ENCODE peak calls at places on chromosomes 4 and X, in nine cellular contexts. W is ovary, S is sigmoid colon, Y is body of pancreas, Q is suprapubic skin, J is Peyer's patch, D is tibial nerve, P is stomach, T is uterus. N is an unnamed sample. For H3K36me3, the result is how much of the 10 kb centered on the place peaks cover.

GRCh38 chrX:37854148-37854547 is 6.8 kb upstream of the DYNLT3 start:
- DNase-seq in J (no peak), Y (no peak), Q (no peak), P (no peak), T (no peak), W (no peak), D (no peak), S (no peak), N (no peak)

GRCh38 chrX:132876509-132876837 is 82.0 kb downstream of the HS6ST2 start:
- DNase-seq in T (peak), S (no peak), D (no peak), Y (no peak), P (no peak), J (no peak), Q (no peak), W (no peak), N (no peak)

GRCh38 chr4:153464068-153464467 is 2.1 kb upstream of the TMEM131L start:
- DNase-seq in D (no peak), S (no peak), W (no peak), Q (no peak), P (no peak), J (no peak), T (no peak), Y (no peak), N (no peak)

GRCh38 chr4:73684097-73684496 is 56.3 kb upstream of the CXCL8 start:
- DNase-seq in P (no peak), T (no peak), Y (no peak), W (no peak), D (no peak), Q (no peak), S (no peak), J (no peak), N (no peak)

GRCh38 chrX:40127052-40127451 is 29.3 kb upstream of the BCOR start:
- DNase-seq in D (no peak), S (no peak), Q (no peak), J (no peak), Y (no peak), P (no peak), W (no peak), T (no peak), N (no peak)

GRCh38 chr4:26873391-26874026 is 12.9 kb downstream of the STIM2 start:
- DNase-seq in J (peak), P (no peak), S (no peak), Y (peak), D (no peak), T (no peak), W (no peak), Q (no peak), N (no peak)

GRCh38 chr4:184064877-184065276 is 152.8 kb downstream of the ENPP6 start:
- DNase-seq in T (no peak), J (peak), P (peak), W (no peak), D (no peak), Q (no peak), Y (peak), S (no peak), N (no peak)

GRCh38 chr4:25088342-25088952 is 57.7 kb upstream of the LGI2 start:
- DNase-seq in J (no peak), W (no peak), Y (no peak), D (no peak), P (no peak), S (no peak), Q (no peak), T (no peak), N (no peak)

GRCh38 chr4:96670381-96670780 is 830.5 kb downstream of the PDHA2 start:
- DNase-seq in Y (no peak), W (no peak), S (no peak), J (no peak), P (no peak), Q (no peak), T (no peak), D (no peak), N (no peak)

GRCh38 chr4:41095192-41095872 is 119.0 kb downstream of the APBB2 start:
- DNase-seq in T (no peak), Q (no peak), D (no peak), P (no peak), Y (no peak), S (no peak), W (no peak), J (no peak), N (no peak)

GRCh38 chr4:43133566-43133965 is 241.1 kb downstream of the GRXCR1 start:
- DNase-seq in T (no peak), Y (no peak), Q (no peak), S (no peak), W (no peak), J (no peak), P (no peak), D (no peak), N (no peak)

GRCh38 chr4:42371306-42372063 is 25.8 kb upstream of the SHISA3 start:
- DNase-seq in W (no peak), Y (peak), J (no peak), S (no peak), Q (no peak), P (no peak), T (no peak), D (peak), N (no peak)

GRCh38 chr4:67746797-67747495 is 7.2 kb downstream of the GNRHR start:
- DNase-seq in J (no peak), T (no peak), S (no peak), D (no peak), P (no peak), Q (no peak), Y (no peak), W (no peak), N (no peak)

GRCh38 chrX:25156323-25156722 is 140.6 kb upstream of the ARX start:
- DNase-seq in D (no peak), Q (no peak), Y (no peak), S (no peak), J (no peak), W (no peak), T (no peak), P (no peak), N (no peak)

GRCh38 chrX:151815461-151815860 is 80.9 kb downstream of the CNGA2 start:
- DNase-seq in S (no peak), P (no peak), T (no peak), J (no peak), Y (no peak), Q (no peak), W (no peak), D (no peak), N (no peak)
- TF ChIP-seq CTCF in S (no peak), P (no peak), T (no peak), J (no peak), Y (no peak), Q (no peak), W (no peak), D (no peak), N (no peak)

GRCh38 chrX:136251042-136251991 is at the start of gene MAP7D3:
- DNase-seq in S (peak), W (peak), T (peak), Q (no peak), P (peak), J (peak), Y (peak), D (peak), N (no peak)
- TF ChIP-seq POLR2A in S (peak), W (no peak), T (peak), Q (no peak), P (no peak), J (no peak), Y (no peak), D (peak), N (no peak)

GRCh38 chr4:10105421-10105820 is 11.2 kb downstream of the WDR1 start:
- DNase-seq in J (no peak), P (no peak), Q (no peak), W (no peak), D (no peak), S (no peak), Y (no peak), T (no peak), N (no peak)
- H3K36me3 ChIP-seq in J (under half), P (half or more), Q (under half), W (under half), D (under half), S (under half), Y (under half), T (under half), N (under half)

GRCh38 chr4:127622923-127623754 is 9.6 kb upstream of the INTU start:
- DNase-seq in W (peak), Q (no peak), D (no peak), Y (peak), J (no peak), P (no peak), S (no peak), T (no peak), N (no peak)
- TF ChIP-seq CTCF in W (no peak), Q (no peak), D (peak), Y (peak), J (no peak), P (no peak), S (no peak), T (no peak), N (no peak)

DNA sequence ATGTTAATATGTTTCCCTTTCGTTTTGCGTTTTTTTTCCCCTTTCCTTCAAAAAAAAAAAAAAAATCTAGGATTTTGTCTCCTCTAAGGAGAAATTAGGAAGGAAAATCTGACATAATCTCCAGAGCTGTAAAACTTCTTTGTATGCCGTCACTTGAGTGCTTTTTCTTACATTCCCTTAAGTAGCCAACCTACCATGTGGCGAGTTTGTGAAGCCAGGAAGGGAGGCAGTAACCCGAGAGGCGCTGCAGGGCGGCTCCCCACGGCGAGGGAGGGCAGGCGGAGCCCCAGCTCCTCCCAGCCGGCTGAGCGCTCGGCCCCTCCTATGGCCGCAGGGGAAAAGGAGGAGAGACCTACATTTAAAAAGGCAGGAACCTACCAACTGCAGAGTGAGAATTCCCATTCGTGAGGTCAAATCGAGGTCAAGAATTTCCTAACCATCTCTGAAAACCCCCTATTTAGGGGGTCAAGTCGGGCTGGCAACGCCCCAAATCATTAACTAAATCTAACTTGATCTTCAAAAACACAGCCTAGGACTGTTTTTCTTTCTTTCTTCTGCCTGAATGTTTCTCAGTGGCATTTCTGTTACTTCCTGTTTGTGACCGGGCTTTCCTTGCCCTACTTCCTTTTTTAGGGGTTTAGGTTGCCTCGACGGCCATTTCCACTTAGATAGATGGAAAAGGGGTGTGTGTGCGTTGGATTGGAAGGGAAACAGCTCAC is 345.1 kb upstream of the KLF3 start:
- DNase-seq in Q (peak), S (peak), J (peak), W (peak), T (peak), P (peak), Y (peak), D (peak), N (no peak)
- TF ChIP-seq POLR2A in Q (no peak), S (no peak), J (peak), W (no peak), T (no peak), P (no peak), Y (peak), D (peak), N (no peak)

N was measured in vagina.